ENCODE peak calls at places on chromosome 7, in ten cellular contexts. J is HEK293T; D is HuH-7.5; H is bronchial epithelial cell; E is IMR-90; X is fibroblast of the conjunctiva; I is T-helper 2 cell; Z is CD8-positive, alpha-beta memory T cell; G is AG04450; T is effector CD4-positive, alpha-beta T cell. R is an unnamed sample.

GRCh38 chr7:155225516-155225915 is 72.2 kb upstream of the INSIG1 start:
- DNase-seq in E (no peak), J (no peak), I (no peak), G (no peak), Z (no peak), H (no peak), T (no peak), D (no peak), X (no peak), R (no peak)

GRCh38 chr7:2106920-2107319 is 125.8 kb downstream of the MAD1L1 start:
- DNase-seq in T (no peak), Z (no peak), J (no peak), E (peak; percentile 67), G (no peak), H (no peak), X (no peak), D (no peak), I (no peak), R (peak; percentile 79)

GRCh38 chr7:27148031-27148775 is 629 bp upstream of the HOXA6 start:
- DNase-seq in X (no peak), G (no peak), Z (no peak), E (no peak), D (no peak), J (no peak), T (no peak), H (no peak), I (no peak), R (no peak)

GRCh38 chr7:95772298-95772770 is at the start of gene DYNC1I1:
- DNase-seq in Z (no peak), X (no peak), T (no peak), D (peak; percentile 68), H (peak; percentile 61), J (peak; percentile 75), I (no peak), E (peak; percentile 19), G (no peak), R (no peak)

GRCh38 chr7:27912751-27913150 is 172.8 kb downstream of the TAX1BP1 start:
- DNase-seq in X (no peak), E (no peak), I (no peak), Z (no peak), G (no peak), D (no peak), H (no peak), J (no peak), T (no peak), R (no peak)

GRCh38 chr7:4797858-4798705 is 22.7 kb downstream of the AP5Z1 start:
- DNase-seq in D (peak; percentile 96), T (peak; percentile 43), I (peak; percentile 40), J (peak; percentile 89), E (peak; percentile 18), H (peak; percentile 13), Z (peak; percentile 61), X (no peak), G (no peak), R (no peak)

GRCh38 chr7:98420966-98421612 is 20.2 kb upstream of the BAIAP2L1 start:
- DNase-seq in D (peak; percentile 74), X (no peak), E (no peak), I (peak; percentile 29), Z (peak; percentile 40), G (no peak), T (peak; percentile 37), H (peak; percentile 70), J (peak; percentile 86), R (peak; percentile 66)

GRCh38 chr7:67791918-67792317 is 795.3 kb downstream of the TYW1 start:
- DNase-seq in E (no peak), X (no peak), J (no peak), T (no peak), Z (no peak), G (no peak), I (no peak), H (no peak), D (no peak), R (no peak)

GRCh38 chr7:107044347-107045194 is at the start of gene PRKAR2B:
- DNase-seq in H (no peak), J (peak; percentile 88), T (peak; percentile 62), D (peak; percentile 86), X (peak; percentile 21), I (peak; percentile 43), G (peak; percentile 27), E (peak; percentile 64), Z (peak; percentile 84), R (no peak)

GRCh38 chr7:2170576-2171521 is 61.9 kb downstream of the MAD1L1 start:
- DNase-seq in X (no peak), Z (no peak), T (no peak), J (no peak), I (no peak), H (no peak), D (no peak), E (no peak), G (no peak), R (no peak)

GRCh38 chr7:33887576-33887975 is 17.8 kb upstream of the BMPER start:
- DNase-seq in H (no peak), I (no peak), D (no peak), Z (no peak), X (no peak), J (no peak), E (no peak), G (no peak), T (no peak), R (no peak)

GRCh38 chr7:38855389-38855788 is 53.6 kb downstream of the VPS41 start:
- DNase-seq in H (no peak), E (no peak), J (no peak), Z (no peak), D (no peak), X (no peak), G (no peak), T (no peak), I (no peak), R (no peak)

R was measured in keratinocyte.